ENCODE peak calls at places on chromosomes 16 and 17, in five cellular contexts. N is kidney tubule cell, S is EH, O is HFF-Myc, Q is PC-3. L is an unnamed sample.

GRCh38 chr17:66165537-66166123 is 26.3 kb downstream of the CEP112 start:
- DNase-seq in N (peak; percentile 53), S (peak; percentile 69), O (peak; percentile 33), Q (peak; percentile 83), L (no peak)

GRCh38 chr16:56478228-56479049 is 27.1 kb downstream of the OGFOD1 start:
- DNase-seq in N (no peak), S (no peak), O (no peak), Q (no peak), L (no peak)

GRCh38 chr17:72299092-72299491 is 178.3 kb downstream of the SOX9 start:
- DNase-seq in N (no peak), S (no peak), O (no peak), Q (no peak), L (no peak)

GRCh38 chr16:85736924-85737323 is 14.0 kb downstream of the C16orf74 start:
- DNase-seq in N (no peak), S (no peak), O (no peak), Q (no peak), L (no peak)

GRCh38 chr17:65287040-65287439 is 149.9 kb downstream of the RGS9 start:
- DNase-seq in N (peak; percentile 68), S (peak; percentile 89), O (no peak), Q (no peak), L (peak; percentile 79)

GRCh38 chr16:4970010-4970409 is 11.9 kb downstream of the SEC14L5 start:
- DNase-seq in N (no peak), S (no peak), O (no peak), Q (no peak), L (no peak)

GRCh38 chr16:2769100-2769529 is 8.0 kb downstream of the ELOB start:
- DNase-seq in N (no peak), S (no peak), O (no peak), Q (no peak), L (no peak)

GRCh38 chr16:75010427-75010826 is 11.6 kb downstream of the ZNRF1 start:
- DNase-seq in N (no peak), S (no peak), O (no peak), Q (no peak), L (no peak)

GRCh38 chr16:87043273-87044030 is 273.7 kb downstream of the C16orf95 start:
- DNase-seq in N (no peak), S (peak; percentile 15), O (no peak), Q (no peak), L (no peak)

GRCh38 chr16:15644306-15644961 is 1.5 kb upstream of the MARF1 start:
- DNase-seq in N (peak; percentile 5), S (peak; percentile 71), O (peak; percentile 67), Q (peak; percentile 68), L (no peak)

GRCh38 chr17:63699638-63700527 is at the start of gene LIMD2:
- DNase-seq in N (peak; percentile 52), S (peak; percentile 56), O (no peak), Q (peak; percentile 25), L (peak; percentile 94)

L was measured in endodermal cell.